ENCODE peak calls at places on chromosomes 1 and 21, in nine cellular contexts. One of them, this sample, is unnamed. For H3K27me3 and H3K36me3, the result is how much of the 10 kb centered on the place peaks cover.

GRCh38 chr1:47887060-47887851 is 109.9 kb downstream of the TRABD2B start:
- DNase-seq in body of pancreas: no peak
- DNase-seq in GM12878: no peak
- DNase-seq in adrenal gland: no peak
- DNase-seq in neural progenitor cell: no peak
- DNase-seq in bronchial epithelial cell: no peak
- DNase-seq in GM23248: no peak
- DNase-seq in aorta: no peak
- DNase-seq in CD4-positive, alpha-beta memory T cell: no peak
- DNase-seq in this sample: no peak

GRCh38 chr1:155086182-155086741 is 7.6 kb downstream of the EFNA3 start:
- DNase-seq in adrenal gland: peak
- DNase-seq in bronchial epithelial cell: no peak
- DNase-seq in aorta: peak
- DNase-seq in neural progenitor cell: peak
- DNase-seq in body of pancreas: peak
- DNase-seq in GM23248: peak
- DNase-seq in GM12878: no peak
- DNase-seq in CD4-positive, alpha-beta memory T cell: peak
- DNase-seq in this sample: peak

GRCh38 chr1:171910786-171911185 is 69.5 kb downstream of the DNM3 start:
- DNase-seq in aorta: no peak
- DNase-seq in adrenal gland: no peak
- DNase-seq in bronchial epithelial cell: peak
- DNase-seq in CD4-positive, alpha-beta memory T cell: no peak
- DNase-seq in GM12878: no peak
- DNase-seq in neural progenitor cell: no peak
- DNase-seq in GM23248: no peak
- DNase-seq in body of pancreas: no peak
- DNase-seq in this sample: no peak

GRCh38 chr1:148318123-148318899 is 164.8 kb downstream of the PPIAL4G start:
- DNase-seq in CD4-positive, alpha-beta memory T cell: peak
- DNase-seq in bronchial epithelial cell: no peak
- DNase-seq in aorta: no peak
- DNase-seq in neural progenitor cell: peak
- DNase-seq in GM12878: peak
- DNase-seq in adrenal gland: no peak
- DNase-seq in body of pancreas: no peak
- DNase-seq in GM23248: peak
- DNase-seq in this sample: peak

GRCh38 chr1:51558375-51558924 is 39.4 kb upstream of the EPS15 start:
- DNase-seq in CD4-positive, alpha-beta memory T cell: no peak
- DNase-seq in adrenal gland: no peak
- DNase-seq in bronchial epithelial cell: peak
- DNase-seq in neural progenitor cell: no peak
- DNase-seq in GM12878: no peak
- DNase-seq in aorta: no peak
- DNase-seq in body of pancreas: no peak
- DNase-seq in GM23248: peak
- DNase-seq in this sample: no peak

GRCh38 chr1:4483031-4483625 is 171.3 kb upstream of the AJAP1 start:
- DNase-seq in GM12878: no peak
- DNase-seq in bronchial epithelial cell: no peak
- DNase-seq in aorta: no peak
- DNase-seq in adrenal gland: no peak
- DNase-seq in neural progenitor cell: no peak
- DNase-seq in CD4-positive, alpha-beta memory T cell: no peak
- DNase-seq in body of pancreas: no peak
- DNase-seq in GM23248: no peak
- DNase-seq in this sample: no peak

GRCh38 chr1:41497631-41498030 is 13.1 kb upstream of the EDN2 start:
- DNase-seq in neural progenitor cell: no peak
- DNase-seq in GM12878: no peak
- DNase-seq in aorta: no peak
- DNase-seq in GM23248: no peak
- DNase-seq in CD4-positive, alpha-beta memory T cell: no peak
- DNase-seq in adrenal gland: no peak
- DNase-seq in body of pancreas: no peak
- DNase-seq in bronchial epithelial cell: no peak
- DNase-seq in this sample: no peak

GRCh38 chr1:224851210-224851849 is 78.1 kb upstream of the DNAH14 start:
- DNase-seq in aorta: peak
- DNase-seq in GM12878: peak
- DNase-seq in body of pancreas: peak
- DNase-seq in GM23248: peak
- DNase-seq in CD4-positive, alpha-beta memory T cell: no peak
- DNase-seq in bronchial epithelial cell: peak
- DNase-seq in adrenal gland: peak
- DNase-seq in neural progenitor cell: peak
- DNase-seq in this sample: peak

GRCh38 chr1:51627672-51628071 is 10.8 kb downstream of the OSBPL9 start:
- DNase-seq in bronchial epithelial cell: peak
- DNase-seq in aorta: no peak
- DNase-seq in neural progenitor cell: peak
- DNase-seq in CD4-positive, alpha-beta memory T cell: no peak
- DNase-seq in body of pancreas: no peak
- DNase-seq in GM23248: peak
- DNase-seq in GM12878: no peak
- DNase-seq in adrenal gland: no peak
- DNase-seq in this sample: no peak

GRCh38 chr1:62311473-62311943 is 7.7 kb downstream of the KANK4 start:
- DNase-seq in body of pancreas: no peak
- DNase-seq in adrenal gland: no peak
- DNase-seq in bronchial epithelial cell: no peak
- DNase-seq in neural progenitor cell: peak
- DNase-seq in GM23248: no peak
- DNase-seq in aorta: no peak
- DNase-seq in GM12878: no peak
- DNase-seq in CD4-positive, alpha-beta memory T cell: no peak
- DNase-seq in this sample: no peak

GRCh38 chr21:17775431-17776126 is 43.6 kb downstream of the C21orf91 start:
- DNase-seq in bronchial epithelial cell: no peak
- DNase-seq in adrenal gland: no peak
- DNase-seq in body of pancreas: no peak
- DNase-seq in aorta: no peak
- DNase-seq in CD4-positive, alpha-beta memory T cell: peak
- DNase-seq in neural progenitor cell: no peak
- DNase-seq in GM12878: peak
- DNase-seq in GM23248: no peak
- DNase-seq in this sample: no peak

GRCh38 chr1:48692235-48692634 is 84.5 kb downstream of the BEND5 start:
- DNase-seq in GM23248: no peak
- DNase-seq in neural progenitor cell: no peak
- DNase-seq in bronchial epithelial cell: peak
- DNase-seq in aorta: no peak
- DNase-seq in GM12878: no peak
- DNase-seq in adrenal gland: no peak
- DNase-seq in body of pancreas: no peak
- DNase-seq in CD4-positive, alpha-beta memory T cell: no peak
- DNase-seq in this sample: no peak

GRCh38 chr1:27364696-27365371 is 1.9 kb downstream of the MAP3K6 start:
- DNase-seq in body of pancreas: no peak
- DNase-seq in aorta: no peak
- DNase-seq in GM12878: no peak
- DNase-seq in CD4-positive, alpha-beta memory T cell: no peak
- DNase-seq in adrenal gland: no peak
- DNase-seq in bronchial epithelial cell: no peak
- DNase-seq in GM23248: no peak
- DNase-seq in neural progenitor cell: no peak
- DNase-seq in this sample: peak

GRCh38 chr1:111620412-111620971 is 903 bp downstream of the RAP1A start:
- DNase-seq in bronchial epithelial cell: peak
- DNase-seq in CD4-positive, alpha-beta memory T cell: no peak
- DNase-seq in GM12878: no peak
- DNase-seq in aorta: no peak
- DNase-seq in body of pancreas: no peak
- DNase-seq in adrenal gland: peak
- DNase-seq in GM23248: no peak
- DNase-seq in neural progenitor cell: no peak
- DNase-seq in this sample: no peak

GRCh38 chr1:17287377-17287776 is 20.6 kb upstream of the PADI4 start:
- DNase-seq in CD4-positive, alpha-beta memory T cell: no peak
- DNase-seq in adrenal gland: no peak
- DNase-seq in aorta: no peak
- DNase-seq in GM23248: peak
- DNase-seq in body of pancreas: no peak
- DNase-seq in neural progenitor cell: no peak
- DNase-seq in GM12878: no peak
- DNase-seq in bronchial epithelial cell: peak
- DNase-seq in this sample: peak

GRCh38 chr1:114345930-114346479 is 165.0 kb downstream of the TRIM33 start:
- DNase-seq in GM23248: peak
- DNase-seq in aorta: no peak
- DNase-seq in body of pancreas: peak
- DNase-seq in GM12878: no peak
- DNase-seq in bronchial epithelial cell: no peak
- DNase-seq in CD4-positive, alpha-beta memory T cell: peak
- DNase-seq in neural progenitor cell: peak
- DNase-seq in adrenal gland: no peak
- DNase-seq in this sample: no peak

GRCh38 chr1:117527566-117528102 is 78.2 kb upstream of the TENT5C start:
- DNase-seq in CD4-positive, alpha-beta memory T cell: no peak
- DNase-seq in bronchial epithelial cell: no peak
- DNase-seq in neural progenitor cell: no peak
- DNase-seq in aorta: no peak
- DNase-seq in adrenal gland: no peak
- DNase-seq in GM12878: no peak
- DNase-seq in body of pancreas: no peak
- DNase-seq in GM23248: peak
- DNase-seq in this sample: no peak

GRCh38 chr21:41669533-41669830 is 97.4 kb downstream of the RIPK4 start:
- DNase-seq in bronchial epithelial cell: no peak
- DNase-seq in GM23248: no peak
- DNase-seq in GM12878: no peak
- DNase-seq in aorta: no peak
- DNase-seq in adrenal gland: no peak
- DNase-seq in CD4-positive, alpha-beta memory T cell: no peak
- DNase-seq in neural progenitor cell: no peak
- DNase-seq in body of pancreas: no peak
- DNase-seq in this sample: peak

GRCh38 chr1:15952317-15953258 is 23.3 kb downstream of the ZBTB17 start:
- DNase-seq in GM12878: no peak
- DNase-seq in body of pancreas: no peak
- DNase-seq in GM23248: peak
- DNase-seq in CD4-positive, alpha-beta memory T cell: no peak
- DNase-seq in bronchial epithelial cell: peak
- DNase-seq in neural progenitor cell: peak
- DNase-seq in adrenal gland: no peak
- DNase-seq in aorta: no peak
- DNase-seq in this sample: no peak

GRCh38 chr1:34864759-34865158 is 5.2 kb upstream of the SMIM12 start:
- DNase-seq in GM23248: no peak
- DNase-seq in body of pancreas: no peak
- DNase-seq in GM12878: no peak
- DNase-seq in bronchial epithelial cell: no peak
- DNase-seq in neural progenitor cell: no peak
- DNase-seq in adrenal gland: no peak
- DNase-seq in CD4-positive, alpha-beta memory T cell: no peak
- DNase-seq in aorta: no peak
- DNase-seq in this sample: no peak
- H3K27me3 ChIP-seq in GM23248: under half
- H3K27me3 ChIP-seq in body of pancreas: under half
- H3K27me3 ChIP-seq in GM12878: under half
- H3K27me3 ChIP-seq in bronchial epithelial cell: under half
- H3K27me3 ChIP-seq in neural progenitor cell: half or more
- H3K27me3 ChIP-seq in adrenal gland: under half
- H3K27me3 ChIP-seq in CD4-positive, alpha-beta memory T cell: under half
- H3K27me3 ChIP-seq in aorta: under half
- H3K27me3 ChIP-seq in this sample: under half

GRCh38 chr21:43277481-43278351 is 108.9 kb downstream of the CRYAA start:
- DNase-seq in body of pancreas: no peak
- DNase-seq in GM12878: no peak
- DNase-seq in adrenal gland: no peak
- DNase-seq in GM23248: no peak
- DNase-seq in neural progenitor cell: peak
- DNase-seq in aorta: no peak
- DNase-seq in CD4-positive, alpha-beta memory T cell: no peak
- DNase-seq in bronchial epithelial cell: peak
- DNase-seq in this sample: peak
- H3K4me3 ChIP-seq in body of pancreas: no peak
- H3K4me3 ChIP-seq in GM12878: no peak
- H3K4me3 ChIP-seq in adrenal gland: no peak
- H3K4me3 ChIP-seq in GM23248: no peak
- H3K4me3 ChIP-seq in neural progenitor cell: no peak
- H3K4me3 ChIP-seq in aorta: no peak
- H3K4me3 ChIP-seq in CD4-positive, alpha-beta memory T cell: no peak
- H3K4me3 ChIP-seq in bronchial epithelial cell: no peak
- H3K4me3 ChIP-seq in this sample: no peak

DNA sequence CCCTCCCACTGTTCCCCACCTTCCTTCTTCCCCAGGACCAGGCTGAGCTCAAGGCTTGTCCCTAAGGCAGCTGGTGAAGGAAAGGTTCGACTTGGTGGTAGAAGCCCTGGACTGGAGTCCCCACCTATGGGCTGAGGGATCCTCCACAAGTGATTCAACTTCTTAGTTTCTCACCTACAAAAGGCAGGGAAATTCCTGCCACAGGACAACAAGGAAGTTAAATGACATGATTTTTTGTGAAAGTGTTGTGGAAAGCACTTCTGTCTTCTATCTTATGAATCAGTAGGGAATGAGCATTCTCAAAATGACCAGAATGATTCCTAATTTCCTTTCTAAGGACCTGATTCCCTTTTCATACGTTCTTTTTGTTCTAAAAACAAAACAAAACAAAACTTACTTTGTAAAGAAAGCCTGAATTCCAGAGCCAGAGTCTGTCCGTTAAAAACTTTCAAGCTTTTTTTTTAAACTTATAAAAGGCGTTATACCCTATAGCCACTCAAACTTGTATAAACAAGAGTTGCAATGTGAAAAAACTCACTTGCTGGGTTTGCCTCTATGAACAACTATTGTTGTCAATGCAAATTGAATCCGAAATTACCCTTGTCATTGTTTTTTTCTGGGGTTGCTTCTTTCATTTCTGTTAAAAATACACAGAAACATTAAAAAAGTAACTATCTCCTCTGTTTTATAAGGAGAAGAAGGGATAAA is 12.2 kb downstream of the KCNJ15 start:
- DNase-seq in CD4-positive, alpha-beta memory T cell: no peak
- DNase-seq in adrenal gland: no peak
- DNase-seq in GM23248: no peak
- DNase-seq in body of pancreas: no peak
- DNase-seq in aorta: no peak
- DNase-seq in bronchial epithelial cell: no peak
- DNase-seq in neural progenitor cell: no peak
- DNase-seq in GM12878: no peak
- DNase-seq in this sample: no peak
- H3K36me3 ChIP-seq in CD4-positive, alpha-beta memory T cell: under half
- H3K36me3 ChIP-seq in adrenal gland: under half
- H3K36me3 ChIP-seq in GM23248: under half
- H3K36me3 ChIP-seq in body of pancreas: under half
- H3K36me3 ChIP-seq in aorta: under half
- H3K36me3 ChIP-seq in bronchial epithelial cell: under half
- H3K36me3 ChIP-seq in neural progenitor cell: under half
- H3K36me3 ChIP-seq in GM12878: under half
- H3K36me3 ChIP-seq in this sample: under half

DNA sequence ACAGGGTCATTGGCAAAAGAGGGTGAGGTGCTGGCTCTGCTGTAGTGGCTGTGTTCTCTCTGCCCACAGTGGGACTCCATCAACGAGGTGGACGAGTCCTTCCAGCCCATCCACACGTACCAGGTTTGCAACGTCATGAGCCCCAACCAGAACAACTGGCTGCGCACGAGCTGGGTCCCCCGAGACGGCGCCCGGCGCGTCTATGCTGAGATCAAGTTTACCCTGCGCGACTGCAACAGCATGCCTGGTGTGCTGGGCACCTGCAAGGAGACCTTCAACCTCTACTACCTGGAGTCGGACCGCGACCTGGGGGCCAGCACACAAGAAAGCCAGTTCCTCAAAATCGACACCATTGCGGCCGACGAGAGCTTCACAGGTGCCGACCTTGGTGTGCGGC is 12.9 kb downstream of the EPHA8 start:
- DNase-seq in CD4-positive, alpha-beta memory T cell: no peak
- DNase-seq in bronchial epithelial cell: no peak
- DNase-seq in neural progenitor cell: no peak
- DNase-seq in body of pancreas: no peak
- DNase-seq in adrenal gland: no peak
- DNase-seq in GM12878: no peak
- DNase-seq in aorta: no peak
- DNase-seq in GM23248: no peak
- DNase-seq in this sample: no peak
- H3K27me3 ChIP-seq in CD4-positive, alpha-beta memory T cell: under half
- H3K27me3 ChIP-seq in bronchial epithelial cell: under half
- H3K27me3 ChIP-seq in neural progenitor cell: under half
- H3K27me3 ChIP-seq in body of pancreas: under half
- H3K27me3 ChIP-seq in adrenal gland: under half
- H3K27me3 ChIP-seq in GM12878: under half
- H3K27me3 ChIP-seq in aorta: under half
- H3K27me3 ChIP-seq in GM23248: under half
- H3K27me3 ChIP-seq in this sample: under half

This sample was measured in upper lobe of right lung.